ENCODE peak calls at places on chromosomes 13 and 19, in ten cellular contexts. G, H, E, A, U, F, X, P, L and Q are unnamed samples.

GRCh38 chr13:39336207-39336606 is 266.8 kb downstream of the LHFPL6 start:
- DNase-seq in G (no peak), H (no peak), E (no peak), A (no peak), U (no peak), F (no peak), X (no peak), P (no peak), L (no peak), Q (no peak)

GRCh38 chr13:80465321-80465720 is 124.4 kb upstream of the SPRY2 start:
- DNase-seq in G (no peak), H (no peak), E (no peak), A (no peak), U (no peak), F (no peak), X (no peak), P (no peak), L (no peak), Q (no peak)

GRCh38 chr19:18306209-18306902 is 16.5 kb downstream of the LSM4 start:
- DNase-seq in G (no peak), H (no peak), E (no peak), A (no peak), U (peak; percentile 44), F (no peak), X (no peak), P (no peak), L (no peak), Q (no peak)

GRCh38 chr13:46232281-46232680 is 20.6 kb downstream of the LRRC63 start:
- DNase-seq in G (no peak), H (no peak), E (no peak), A (peak; percentile 1), U (no peak), F (no peak), X (no peak), P (no peak), L (no peak), Q (no peak)

GRCh38 chr13:40235160-40235796 is 431.2 kb downstream of the FOXO1 start:
- DNase-seq in G (no peak), H (no peak), E (no peak), A (no peak), U (no peak), F (no peak), X (no peak), P (no peak), L (no peak), Q (no peak)

GRCh38 chr13:94128430-94128829 is 351.1 kb downstream of the DCT start:
- DNase-seq in G (peak; percentile 68), H (no peak), E (no peak), A (no peak), U (no peak), F (no peak), X (no peak), P (peak; percentile 13), L (no peak), Q (peak; percentile 56)

GRCh38 chr13:26926371-26926770 is 165.8 kb upstream of the GPR12 start:
- DNase-seq in G (no peak), H (no peak), E (no peak), A (no peak), U (no peak), F (no peak), X (no peak), P (no peak), L (no peak), Q (no peak)

GRCh38 chr19:42154471-42155323 is 22.5 kb upstream of the POU2F2 start:
- DNase-seq in G (no peak), H (no peak), E (peak; percentile 69), A (no peak), U (no peak), F (no peak), X (no peak), P (no peak), L (no peak), Q (no peak)

GRCh38 chr19:11964496-11964857 is 363 bp upstream of the ZNF763 start:
- DNase-seq in G (peak; percentile 10), H (no peak), E (peak; percentile 79), A (no peak), U (no peak), F (no peak), X (no peak), P (no peak), L (no peak), Q (no peak)

GRCh38 chr13:75860935-75861334 is 224.8 kb downstream of the LMO7 start:
- DNase-seq in G (no peak), H (no peak), E (no peak), A (peak; percentile 30), U (no peak), F (no peak), X (no peak), P (no peak), L (no peak), Q (no peak)

GRCh38 chr19:16002380-16002779 is 53.6 kb downstream of the OR10H4 start:
- DNase-seq in G (no peak), H (no peak), E (no peak), A (peak; percentile 20), U (no peak), F (no peak), X (no peak), P (no peak), L (no peak), Q (no peak)

GRCh38 chr13:47519626-47520025 is 481.4 kb downstream of the SUCLA2 start:
- DNase-seq in G (no peak), H (no peak), E (no peak), A (no peak), U (no peak), F (no peak), X (no peak), P (no peak), L (no peak), Q (no peak)

GRCh38 chr13:94249512-94249911 is 230.0 kb downstream of the DCT start:
- DNase-seq in G (no peak), H (no peak), E (no peak), A (peak; percentile 88), U (no peak), F (no peak), X (no peak), P (no peak), L (no peak), Q (no peak)

GRCh38 chr19:4654437-4655361 is 15.4 kb downstream of the TNFAIP8L1 start:
- DNase-seq in G (no peak), H (no peak), E (no peak), A (no peak), U (no peak), F (no peak), X (no peak), P (no peak), L (no peak), Q (no peak)

GRCh38 chr19:4656102-4656501 is 14.0 kb downstream of the MYDGF start:
- DNase-seq in G (no peak), H (no peak), E (no peak), A (no peak), U (no peak), F (no peak), X (no peak), P (no peak), L (no peak), Q (no peak)

GRCh38 chr19:4660181-4660791 is 9.9 kb downstream of the MYDGF start:
- DNase-seq in G (no peak), H (peak; percentile 45), E (no peak), A (no peak), U (peak; percentile 33), F (no peak), X (no peak), P (no peak), L (no peak), Q (no peak)

GRCh38 chr19:4657835-4658234 is 12.3 kb downstream of the MYDGF start:
- DNase-seq in G (no peak), H (no peak), E (no peak), A (no peak), U (no peak), F (no peak), X (no peak), P (no peak), L (no peak), Q (no peak)

GRCh38 chr19:4657262-4657661 is 12.9 kb downstream of the MYDGF start:
- DNase-seq in G (no peak), H (no peak), E (no peak), A (no peak), U (no peak), F (no peak), X (no peak), P (no peak), L (no peak), Q (no peak)
- TF ChIP-seq POLR2A in G (no peak), H (no peak), E (no peak), A (no peak), U (no peak), F (no peak), X (no peak), P (no peak), L (no peak), Q (no peak)

GRCh38 chr19:40575326-40575725 is 1.3 kb upstream of the SHKBP1 start:
- DNase-seq in G (no peak), H (no peak), E (no peak), A (no peak), U (no peak), F (no peak), X (no peak), P (no peak), L (no peak), Q (no peak)

GRCh38 chr19:40576181-40576584 is 490 bp upstream of the SHKBP1 start:
- DNase-seq in G (no peak), H (no peak), E (no peak), A (no peak), U (no peak), F (no peak), X (no peak), P (no peak), L (no peak), Q (no peak)

GRCh38 chr19:40580619-40581018 is 3.9 kb downstream of the SHKBP1 start:
- DNase-seq in G (no peak), H (no peak), E (no peak), A (no peak), U (no peak), F (no peak), X (no peak), P (no peak), L (no peak), Q (no peak)

GRCh38 chr19:40578442-40578908 is 1.8 kb downstream of the SHKBP1 start:
- DNase-seq in G (no peak), H (no peak), E (no peak), A (peak; percentile 41), U (no peak), F (no peak), X (no peak), P (no peak), L (no peak), Q (no peak)

GRCh38 chr19:40576585-40577451 is at the start of gene SHKBP1:
- DNase-seq in G (peak; percentile 92), H (peak; percentile 95), E (peak; percentile 98), A (peak; percentile 92), U (peak; percentile 96), F (peak; percentile 97), X (peak; percentile 96), P (peak; percentile 89), L (peak; percentile 61), Q (peak; percentile 88)
- TF ChIP-seq POLR2A in G (peak; percentile 46), H (no peak), E (no peak), A (peak; percentile 50), U (peak; percentile 79), F (no peak), X (peak; percentile 46), P (peak; percentile 32), L (peak; percentile 75), Q (peak; percentile 19)

GRCh38 chr19:51926784-51927741 is at the start of gene ZNF613:
- DNase-seq in G (peak; percentile 89), H (peak; percentile 89), E (peak; percentile 95), A (peak; percentile 94), U (peak; percentile 91), F (peak; percentile 96), X (peak; percentile 88), P (peak; percentile 48), L (peak; percentile 45), Q (peak; percentile 83)
- TF ChIP-seq POLR2A in G (no peak), H (no peak), E (no peak), A (no peak), U (no peak), F (no peak), X (no peak), P (no peak), L (no peak), Q (no peak)

GRCh38 chr19:48636859-48637448 is at the start of gene DBP:
- DNase-seq in G (no peak), H (peak; percentile 45), E (no peak), A (no peak), U (peak; percentile 62), F (no peak), X (no peak), P (no peak), L (peak; percentile 93), Q (peak; percentile 79)
- TF ChIP-seq POLR2A in G (peak; percentile 69), H (no peak), E (peak; percentile 12), A (no peak), U (peak; percentile 80), F (no peak), X (no peak), P (no peak), L (peak; percentile 74), Q (no peak)